ENCODE peak calls at places on chromosome 18, in eight cellular contexts. R is CD8-positive, alpha-beta T cell; C is ACHN; I is T-helper 17 cell; F is uterus; G is activated T-cell treated with anti-CD3 and anti-CD28 coated beads, Interleukin-2, amount 50 U/mL, for 1 hour; Q is Calu3; W is NCI-H446 treated with DMSO at 0.1 percent for 48 hours. U is an unnamed sample.

GRCh38 chr18:9337875-9338274 is 3.3 kb downstream of the TWSG1 start:
- DNase-seq in R (no peak), C (no peak), I (no peak), F (no peak), G (no peak), Q (no peak), W (no peak), U (no peak)

GRCh38 chr18:3248062-3248669 is 565 bp downstream of the MYL12A start:
- DNase-seq in R (no peak), C (peak; percentile 27), I (no peak), F (no peak), G (no peak), Q (no peak), W (no peak), U (peak; percentile 44)

GRCh38 chr18:6543330-6543908 is 128.7 kb upstream of the L3MBTL4 start:
- DNase-seq in R (no peak), C (peak; percentile 38), I (no peak), F (no peak), G (no peak), Q (no peak), W (no peak), U (no peak)

GRCh38 chr18:26088482-26088881 is 1.9 kb downstream of the SS18 start:
- DNase-seq in R (no peak), C (no peak), I (no peak), F (no peak), G (no peak), Q (no peak), W (no peak), U (no peak)

GRCh38 chr18:50836521-50836957 is 16.7 kb upstream of the MRO start:
- DNase-seq in R (no peak), C (peak; percentile 31), I (no peak), F (no peak), G (no peak), Q (peak; percentile 51), W (peak; percentile 49), U (no peak)

GRCh38 chr18:46502444-46502843 is 154.6 kb downstream of the LOXHD1 start:
- DNase-seq in R (no peak), C (peak; percentile 19), I (no peak), F (no peak), G (no peak), Q (no peak), W (no peak), U (no peak)

GRCh38 chr18:24342347-24342746 is 55.3 kb downstream of the OSBPL1A start:
- DNase-seq in R (no peak), C (no peak), I (no peak), F (no peak), G (no peak), Q (no peak), W (no peak), U (no peak)

GRCh38 chr18:10476430-10476829 is 22.0 kb downstream of the APCDD1 start:
- DNase-seq in R (no peak), C (no peak), I (no peak), F (no peak), G (no peak), Q (no peak), W (peak; percentile 26), U (no peak)

GRCh38 chr18:24228661-24229053 is 89.8 kb downstream of the CABYR start:
- DNase-seq in R (no peak), C (no peak), I (no peak), F (no peak), G (no peak), Q (peak; percentile 32), W (no peak), U (no peak)

GRCh38 chr18:49853436-49853835 is 40.1 kb upstream of the ACAA2 start:
- DNase-seq in R (no peak), C (no peak), I (no peak), F (no peak), G (no peak), Q (no peak), W (no peak), U (no peak)

GRCh38 chr18:80192653-80193385 is 54.5 kb downstream of the PARD6G start:
- DNase-seq in R (no peak), C (no peak), I (no peak), F (no peak), G (no peak), Q (no peak), W (no peak), U (no peak)

GRCh38 chr18:59902993-59903610 is 3.3 kb downstream of the PMAIP1 start:
- DNase-seq in R (no peak), C (no peak), I (no peak), F (no peak), G (no peak), Q (no peak), W (no peak), U (no peak)

GRCh38 chr18:54532222-54532621 is 58.8 kb upstream of the DYNAP start:
- DNase-seq in R (no peak), C (no peak), I (no peak), F (no peak), G (no peak), Q (peak; percentile 24), W (no peak), U (no peak)

GRCh38 chr18:45920367-45920766 is 46.8 kb downstream of the EPG5 start:
- DNase-seq in R (no peak), C (peak; percentile 56), I (no peak), F (peak; percentile 25), G (no peak), Q (peak; percentile 31), W (peak; percentile 79), U (peak; percentile 86)

GRCh38 chr18:60691061-60691460 is 318.5 kb upstream of the MC4R start:
- DNase-seq in R (no peak), C (no peak), I (no peak), F (no peak), G (no peak), Q (no peak), W (no peak), U (no peak)

GRCh38 chr18:78777992-78778391 is 201.6 kb upstream of the SALL3 start:
- DNase-seq in R (no peak), C (no peak), I (no peak), F (no peak), G (no peak), Q (no peak), W (no peak), U (no peak)

GRCh38 chr18:50079571-50080295 is 115.2 kb downstream of the MYO5B start:
- DNase-seq in R (no peak), C (no peak), I (no peak), F (no peak), G (no peak), Q (no peak), W (peak; percentile 67), U (peak; percentile 74)

GRCh38 chr18:9708057-9708881 is at the start of gene RAB31:
- DNase-seq in R (no peak), C (peak; percentile 76), I (no peak), F (peak; percentile 89), G (no peak), Q (peak; percentile 33), W (no peak), U (peak; percentile 87)

GRCh38 chr18:72544092-72544886 is at the start of gene CBLN2:
- DNase-seq in R (no peak), C (peak; percentile 82), I (no peak), F (no peak), G (no peak), Q (peak; percentile 89), W (no peak), U (peak; percentile 54)

GRCh38 chr18:76430636-76431035 is 64.4 kb downstream of the ZNF516 start:
- DNase-seq in R (no peak), C (no peak), I (no peak), F (no peak), G (no peak), Q (no peak), W (no peak), U (no peak)

GRCh38 chr18:57836557-57836956 is 33.4 kb upstream of the ATP8B1 start:
- DNase-seq in R (no peak), C (no peak), I (no peak), F (no peak), G (no peak), Q (no peak), W (peak; percentile 51), U (no peak)

GRCh38 chr18:4233468-4233867 is 221.6 kb downstream of the DLGAP1 start:
- DNase-seq in R (no peak), C (no peak), I (no peak), F (no peak), G (no peak), Q (no peak), W (no peak), U (no peak)

GRCh38 chr18:25076980-25077780 is 274.8 kb downstream of the ZNF521 start:
- DNase-seq in R (no peak), C (no peak), I (no peak), F (no peak), G (no peak), Q (no peak), W (no peak), U (peak; percentile 33)

GRCh38 chr18:10439898-10440297 is 14.5 kb upstream of the APCDD1 start:
- DNase-seq in R (no peak), C (no peak), I (no peak), F (no peak), G (no peak), Q (no peak), W (no peak), U (no peak)

GRCh38 chr18:59419386-59419785 is 60.3 kb upstream of the LMAN1 start:
- DNase-seq in R (no peak), C (no peak), I (no peak), F (no peak), G (no peak), Q (no peak), W (no peak), U (no peak)

GRCh38 chr18:35705988-35706387 is 124.4 kb downstream of the GALNT1 start:
- DNase-seq in R (no peak), C (no peak), I (no peak), F (no peak), G (no peak), Q (no peak), W (no peak), U (no peak)

GRCh38 chr18:48829443-48830149 is 121.2 kb downstream of the SMAD7 start:
- DNase-seq in R (no peak), C (no peak), I (no peak), F (peak; percentile 18), G (peak; percentile 8), Q (no peak), W (no peak), U (no peak)

GRCh38 chr18:63578357-63578958 is 8.7 kb upstream of the SERPINB13 start:
- DNase-seq in R (no peak), C (peak; percentile 31), I (no peak), F (no peak), G (no peak), Q (peak; percentile 58), W (no peak), U (peak; percentile 18)

GRCh38 chr18:21735452-21736015 is 5.1 kb upstream of the MIB1 start:
- DNase-seq in R (peak; percentile 26), C (no peak), I (peak; percentile 37), F (no peak), G (peak; percentile 45), Q (no peak), W (no peak), U (no peak)

GRCh38 chr18:10114727-10115463 is 201.1 kb downstream of the VAPA start:
- DNase-seq in R (no peak), C (no peak), I (no peak), F (no peak), G (no peak), Q (no peak), W (no peak), U (no peak)

GRCh38 chr18:79791141-79791972 is 6.4 kb upstream of the KCNG2 start:
- DNase-seq in R (no peak), C (peak; percentile 65), I (no peak), F (no peak), G (no peak), Q (no peak), W (no peak), U (peak; percentile 70)

GRCh38 chr18:69677595-69677994 is 270.1 kb downstream of the CD226 start:
- DNase-seq in R (no peak), C (no peak), I (no peak), F (no peak), G (no peak), Q (no peak), W (no peak), U (no peak)

GRCh38 chr18:31954349-31954748 is 11.4 kb upstream of the TRAPPC8 start:
- DNase-seq in R (no peak), C (no peak), I (no peak), F (no peak), G (no peak), Q (peak; percentile 47), W (no peak), U (peak; percentile 39)

GRCh38 chr18:32919799-32920198 is 147.0 kb upstream of the KLHL14 start:
- DNase-seq in R (no peak), C (peak; percentile 79), I (no peak), F (no peak), G (no peak), Q (peak; percentile 63), W (no peak), U (no peak)

U was measured in adrenal gland.